ENCODE peak calls at places on chromosomes 12 and 14, in eight cellular contexts. Y is activated naive CD4-positive, alpha-beta T cell; L is astrocyte of the spinal cord; B is CD8-positive, alpha-beta T cell; J is EL; W is fibroblast of pulmonary artery; M is RCC 7860; E is T-helper 17 cell. H is an unnamed sample.

GRCh38 chr12:123083661-123084571 is 67.0 kb downstream of the PITPNM2 start:
- DNase-seq in E (no peak), M (no peak), J (no peak), W (no peak), Y (no peak), B (no peak), L (no peak), H (no peak)

GRCh38 chr14:95146079-95146771 is 11.1 kb downstream of the DICER1 start:
- DNase-seq in J (no peak), W (no peak), Y (no peak), B (no peak), L (no peak), E (no peak), M (no peak), H (no peak)

GRCh38 chr14:71181215-71182003 is 274.1 kb downstream of the PCNX1 start:
- DNase-seq in L (no peak), Y (no peak), E (no peak), M (no peak), J (no peak), B (no peak), W (peak), H (peak)

GRCh38 chr14:54487771-54488170 is 1.0 kb downstream of the GMFB start:
- DNase-seq in E (no peak), B (no peak), J (peak), L (peak), M (peak), W (peak), Y (no peak), H (peak)

GRCh38 chr14:24311837-24312615 is 724 bp downstream of the LTB4R start:
- DNase-seq in M (no peak), Y (no peak), W (peak), E (no peak), J (no peak), L (no peak), B (no peak), H (peak)

GRCh38 chr12:116690016-116690709 is 47.7 kb downstream of the SPRING1 start:
- DNase-seq in B (no peak), Y (no peak), M (no peak), J (no peak), E (no peak), L (no peak), W (no peak), H (no peak)

GRCh38 chr14:92632546-92633273 is 115.7 kb downstream of the LGMN start:
- DNase-seq in J (no peak), B (no peak), Y (no peak), M (no peak), W (no peak), E (no peak), L (no peak), H (no peak)

GRCh38 chr14:99968931-99969330 is 96.3 kb upstream of the EVL start:
- DNase-seq in E (no peak), J (no peak), L (no peak), B (no peak), M (no peak), Y (no peak), W (peak), H (no peak)

GRCh38 chr12:94684416-94684815 is 34.1 kb upstream of the TMCC3 start:
- DNase-seq in Y (no peak), L (no peak), E (no peak), W (no peak), M (no peak), B (no peak), J (no peak), H (no peak)

GRCh38 chr12:32399045-32399372 is 349 bp upstream of the FGD4 start:
- DNase-seq in E (no peak), W (no peak), L (no peak), J (no peak), M (no peak), B (no peak), Y (no peak), H (no peak)

GRCh38 chr12:50788562-50788961 is 24.7 kb downstream of the ATF1 start:
- DNase-seq in B (no peak), M (no peak), Y (no peak), W (peak), J (peak), L (peak), E (no peak), H (peak)

GRCh38 chr14:42057176-42057575 is 450.5 kb downstream of the LRFN5 start:
- DNase-seq in J (no peak), B (no peak), E (no peak), L (peak), Y (no peak), W (peak), M (no peak), H (no peak)

GRCh38 chr12:81573228-81573627 is 185.9 kb downstream of the PPFIA2 start:
- DNase-seq in B (no peak), L (peak), W (peak), Y (no peak), J (no peak), E (no peak), M (no peak), H (peak)

GRCh38 chr14:31096255-31096654 is 70.1 kb upstream of the STRN3 start:
- DNase-seq in W (peak), Y (no peak), L (no peak), M (no peak), B (no peak), J (peak), E (no peak), H (peak)

GRCh38 chr12:126708492-126708896 is 1558.5 kb upstream of the TMEM132C start:
- DNase-seq in W (peak), Y (no peak), B (no peak), L (peak), M (no peak), J (no peak), E (no peak), H (peak)

GRCh38 chr14:101789222-101789621 is 27.7 kb downstream of the PPP2R5C start:
- DNase-seq in W (no peak), L (no peak), J (no peak), E (no peak), Y (no peak), B (no peak), M (no peak), H (no peak)

GRCh38 chr12:109053382-109054123 is 1.2 kb downstream of the USP30 start:
- DNase-seq in L (no peak), M (no peak), W (no peak), B (peak), E (no peak), Y (no peak), J (peak), H (no peak)

GRCh38 chr12:117685115-117685926 is 283.5 kb downstream of the KSR2 start:
- DNase-seq in L (peak), E (no peak), B (no peak), Y (no peak), J (peak), M (peak), W (no peak), H (peak)

GRCh38 chr12:67482751-67483661 is 165.5 kb upstream of the DYRK2 start:
- DNase-seq in J (peak), W (peak), M (no peak), Y (no peak), B (peak), E (peak), L (peak), H (peak)

GRCh38 chr12:11847539-11847938 is 198.1 kb downstream of the ETV6 start:
- DNase-seq in L (no peak), M (no peak), J (no peak), B (no peak), Y (no peak), E (no peak), W (no peak), H (no peak)

GRCh38 chr14:102415671-102416070 is 52.9 kb downstream of the TECPR2 start:
- DNase-seq in L (no peak), Y (no peak), J (no peak), M (no peak), W (no peak), B (no peak), E (no peak), H (no peak)

GRCh38 chr14:70515796-70516195 is 19.0 kb downstream of the ADAM20 start:
- DNase-seq in E (no peak), M (no peak), W (no peak), J (peak), B (no peak), L (no peak), Y (no peak), H (no peak)

GRCh38 chr12:22101749-22102243 is 55.8 kb downstream of the CMAS start:
- DNase-seq in Y (no peak), M (peak), W (peak), L (peak), B (no peak), E (no peak), J (peak), H (peak)

GRCh38 chr12:120988234-120988633 is 9.9 kb downstream of the HNF1A start:
- DNase-seq in Y (no peak), E (no peak), L (no peak), W (no peak), M (no peak), J (no peak), B (no peak), H (no peak)

GRCh38 chr12:68595246-68595645 is 15.5 kb upstream of the RAP1B start:
- DNase-seq in W (no peak), M (no peak), L (no peak), J (no peak), E (no peak), B (no peak), Y (no peak), H (no peak)

GRCh38 chr12:1807489-1807888 is 12.9 kb upstream of the LRTM2 start:
- DNase-seq in L (no peak), E (no peak), W (no peak), Y (no peak), M (no peak), B (no peak), J (no peak), H (no peak)

GRCh38 chr12:107351716-107352115 is 258.4 kb upstream of the CRY1 start:
- DNase-seq in J (no peak), M (peak), B (no peak), Y (no peak), W (no peak), E (no peak), L (no peak), H (no peak)

GRCh38 chr12:53048780-53049401 is 974 bp upstream of the TNS2 start:
- DNase-seq in W (peak), Y (no peak), E (no peak), J (peak), B (no peak), M (no peak), L (peak), H (peak)

GRCh38 chr14:28759658-28760313 is 6.8 kb upstream of the FOXG1 start:
- DNase-seq in L (no peak), Y (no peak), M (no peak), B (no peak), J (no peak), W (no peak), E (no peak), H (no peak)

GRCh38 chr12:40405419-40405818 is 180.6 kb downstream of the LRRK2 start:
- DNase-seq in J (no peak), M (no peak), B (no peak), L (no peak), Y (no peak), W (no peak), E (no peak), H (no peak)

GRCh38 chr12:10615532-10615931 is 2.1 kb upstream of the MAGOHB start:
- DNase-seq in W (no peak), L (no peak), E (no peak), J (no peak), Y (no peak), M (peak), B (no peak), H (no peak)

GRCh38 chr14:64806862-64807495 is 72.7 kb downstream of the SPTB start:
- DNase-seq in B (no peak), J (peak), W (no peak), L (no peak), M (no peak), Y (no peak), E (no peak), H (no peak)

GRCh38 chr12:65876898-65877721 is 52.8 kb downstream of the HMGA2 start:
- DNase-seq in B (no peak), W (peak), J (peak), L (peak), Y (no peak), E (no peak), M (no peak), H (peak)

GRCh38 chr12:105561981-105562726 is 231.7 kb downstream of the C12orf75 start:
- DNase-seq in W (peak), B (no peak), E (no peak), L (peak), Y (no peak), M (peak), J (peak), H (peak)

GRCh38 chr12:42299392-42300308 is 26.2 kb downstream of the ZCRB1 start:
- DNase-seq in J (peak), L (peak), B (no peak), Y (no peak), W (peak), E (no peak), M (peak), H (peak)

GRCh38 chr12:32609966-32610365 is 69.1 kb upstream of the DNM1L start:
- DNase-seq in L (no peak), B (no peak), E (no peak), J (no peak), M (no peak), W (no peak), Y (no peak), H (no peak)

GRCh38 chr14:30210630-30211029 is 283.0 kb upstream of the PRKD1 start:
- DNase-seq in J (peak), M (no peak), B (no peak), E (no peak), Y (no peak), W (peak), L (peak), H (no peak)

GRCh38 chr12:113292091-113292490 is 42.8 kb downstream of the SLC8B1 start:
- DNase-seq in Y (no peak), M (no peak), E (no peak), B (no peak), L (peak), W (peak), J (peak), H (peak)

H was measured in cardiac fibroblast.